ENCODE peak calls at places on chromosome 20, in five cellular contexts. A is OCI-LY7, G is heart left ventricle, L is neuronal stem cell, X is aorta. N is an unnamed sample.

GRCh38 chr20:59831024-59831900 is 102.2 kb downstream of the SYCP2 start:
- DNase-seq in G (no peak), X (no peak), L (no peak), A (no peak), N (no peak)

GRCh38 chr20:49354673-49355072 is 76.8 kb upstream of the ZNFX1 start:
- DNase-seq in L (no peak), G (no peak), A (no peak), X (no peak), N (no peak)

GRCh38 chr20:41734506-41734945 is 116.3 kb upstream of the CHD6 start:
- DNase-seq in L (peak; percentile 36), G (no peak), A (peak; percentile 51), X (no peak), N (peak; percentile 45)

GRCh38 chr20:21387528-21387927 is 9.8 kb downstream of the NKX2-4 start:
- DNase-seq in L (no peak), G (no peak), A (no peak), X (no peak), N (no peak)

GRCh38 chr20:58714340-58714922 is 21.8 kb downstream of the NPEPL1 start:
- DNase-seq in L (no peak), A (no peak), X (no peak), G (no peak), N (no peak)

GRCh38 chr20:59149678-59150504 is 13.7 kb upstream of the ZNF831 start:
- DNase-seq in L (no peak), A (peak; percentile 39), G (no peak), X (no peak), N (peak; percentile 33)

GRCh38 chr20:48921883-48922867 is 664 bp downstream of the ARFGEF2 start:
- DNase-seq in G (peak; percentile 75), A (peak; percentile 18), X (peak; percentile 68), L (no peak), N (peak; percentile 64)

GRCh38 chr20:51565741-51566140 is 23.2 kb upstream of the NFATC2 start:
- DNase-seq in X (no peak), L (no peak), G (no peak), A (no peak), N (no peak)

GRCh38 chr20:22559711-22560305 is 24.6 kb downstream of the FOXA2 start:
- DNase-seq in A (no peak), G (no peak), L (no peak), X (no peak), N (no peak)

GRCh38 chr20:49320460-49320859 is 42.6 kb upstream of the ZNFX1 start:
- DNase-seq in G (no peak), X (no peak), A (peak; percentile 9), L (no peak), N (peak; percentile 57)

GRCh38 chr20:48102821-48103635 is 317.7 kb upstream of the SULF2 start:
- DNase-seq in L (no peak), X (no peak), G (no peak), A (no peak), N (no peak)

GRCh38 chr20:53654932-53655674 is 61.5 kb upstream of the ZNF217 start:
- DNase-seq in A (peak; percentile 50), L (no peak), G (no peak), X (peak; percentile 68), N (no peak)

GRCh38 chr20:44302026-44302669 is 8.9 kb downstream of the FITM2 start:
- DNase-seq in L (no peak), A (no peak), X (no peak), G (peak; percentile 53), N (peak; percentile 80)

GRCh38 chr20:36128463-36129176 is 25.9 kb upstream of the EPB41L1 start:
- DNase-seq in X (peak; percentile 43), A (no peak), G (no peak), L (no peak), N (no peak)

GRCh38 chr20:38159539-38159938 is 5.5 kb downstream of the TGM2 start:
- DNase-seq in A (no peak), L (no peak), X (no peak), G (no peak), N (no peak)
- H3K27ac ChIP-seq in A (no peak overlapping the region), L (no peak overlapping the region), X (no peak overlapping the region), G (peak overlapping the region; percentile 91), N (no peak overlapping the region)

GRCh38 chr20:10603971-10604864 is 69.6 kb downstream of the JAG1 start:
- DNase-seq in X (peak; percentile 78), L (peak; percentile 70), A (no peak), G (peak; percentile 69), N (peak; percentile 18)
- H3K27ac ChIP-seq in X (peak overlapping the region; percentile 100), L (peak overlapping the region; percentile 52), A (no peak overlapping the region), G (peak overlapping the region; percentile 60), N (peak overlapping the region; percentile 74)

DNA sequence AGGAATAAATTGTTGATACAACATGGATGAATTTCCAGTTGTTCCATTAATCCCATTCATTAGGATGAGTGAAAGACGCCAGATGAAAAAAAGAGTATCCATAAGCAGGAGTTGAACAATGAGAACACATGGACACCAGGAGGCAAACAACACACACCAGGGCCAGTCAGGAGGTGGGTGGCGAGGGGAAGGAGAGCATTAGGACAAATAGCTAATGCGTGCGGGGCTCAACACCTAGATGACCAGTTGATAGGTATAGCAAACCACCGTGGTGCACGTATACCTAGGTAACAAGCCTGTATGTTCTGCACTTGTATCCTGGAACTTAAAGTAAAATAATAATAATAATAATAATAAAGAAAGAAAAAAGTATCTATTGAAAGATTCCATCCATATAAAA is 11.1 kb downstream of the PCED1A start:
- DNase-seq in X (no peak), G (no peak), L (no peak), A (no peak), N (no peak)
- H3K27ac ChIP-seq in X (no peak overlapping the region), G (no peak overlapping the region), L (no peak overlapping the region), A (no peak overlapping the region), N (no peak overlapping the region)

DNA sequence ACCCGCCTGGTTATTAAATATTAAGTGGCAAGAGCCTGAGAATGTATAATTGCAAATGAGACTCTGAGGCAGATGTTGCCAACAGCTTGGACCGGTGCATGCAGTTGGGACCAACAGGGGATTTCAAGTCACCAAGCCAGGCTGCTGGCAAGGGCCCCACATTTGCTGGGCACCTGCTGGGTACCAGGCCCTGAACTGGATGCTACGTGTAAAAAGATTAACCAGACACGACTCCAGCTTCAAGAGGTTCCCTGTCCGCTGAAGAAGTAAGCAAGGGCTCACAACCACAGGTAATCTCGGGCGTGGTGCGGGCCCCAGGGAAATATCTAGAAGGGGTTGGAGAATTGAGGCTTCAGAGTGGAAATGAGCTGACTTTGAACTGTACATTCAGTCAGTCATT is 13.2 kb upstream of the SIRPA start:
- DNase-seq in X (no peak), L (no peak), A (no peak), G (peak; percentile 4), N (no peak)
- H3K27ac ChIP-seq in X (no peak overlapping the region), L (no peak overlapping the region), A (no peak overlapping the region), G (no peak overlapping the region), N (no peak overlapping the region)

DNA sequence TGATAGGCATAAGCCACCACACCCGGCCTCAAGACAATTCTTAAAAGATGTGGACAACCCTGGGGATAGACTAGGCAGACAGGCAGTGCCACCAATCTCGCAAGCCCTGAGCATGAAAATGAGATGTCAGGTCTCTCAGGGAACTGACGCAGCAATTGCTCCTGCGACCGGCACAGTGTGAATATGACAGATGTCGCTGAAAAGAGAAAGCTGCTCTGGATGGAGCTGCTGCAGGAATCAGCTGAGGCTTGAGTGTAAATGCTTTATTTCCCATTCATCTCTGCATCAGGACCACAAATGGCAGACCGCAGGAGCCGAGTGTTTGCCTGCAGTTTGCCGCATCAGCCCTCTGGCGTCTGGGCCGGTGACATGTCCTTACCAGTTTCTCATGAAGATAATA is 68.4 kb downstream of the TFAP2C start:
- DNase-seq in L (no peak), X (no peak), G (no peak), A (no peak), N (no peak)
- H3K27ac ChIP-seq in L (no peak overlapping the region), X (no peak overlapping the region), G (no peak overlapping the region), A (no peak overlapping the region), N (no peak overlapping the region)

GRCh38 chr20:11247059-11247630 is 573.3 kb upstream of the JAG1 start:
- DNase-seq in G (no peak), X (no peak), A (no peak), L (no peak), N (no peak)

GRCh38 chr20:11249239-11249638 is 575.4 kb upstream of the JAG1 start:
- DNase-seq in L (no peak), G (no peak), X (no peak), A (no peak), N (no peak)

GRCh38 chr20:11248691-11249178 is 574.9 kb upstream of the JAG1 start:
- DNase-seq in X (no peak), A (no peak), L (peak; percentile 85), G (no peak), N (no peak)

GRCh38 chr20:11249683-11250082 is 575.9 kb upstream of the JAG1 start:
- DNase-seq in X (no peak), A (no peak), G (no peak), L (no peak), N (no peak)

GRCh38 chr20:11247943-11248475 is 574.2 kb upstream of the JAG1 start:
- DNase-seq in L (peak; percentile 76), G (no peak), X (no peak), A (no peak), N (no peak)
- H3K27ac ChIP-seq in L (peak overlapping the region; percentile 84), G (no peak overlapping the region), X (no peak overlapping the region), A (no peak overlapping the region), N (no peak overlapping the region)

GRCh38 chr20:34886122-34886521 is 9.7 kb downstream of the ACSS2 start:
- DNase-seq in G (no peak), X (no peak), A (no peak), L (no peak), N (no peak)

GRCh38 chr20:34881689-34882088 is 5.3 kb downstream of the ACSS2 start:
- DNase-seq in X (no peak), G (no peak), A (no peak), L (no peak), N (no peak)

GRCh38 chr20:34883809-34884208 is 7.4 kb downstream of the ACSS2 start:
- DNase-seq in L (no peak), A (no peak), G (no peak), X (no peak), N (no peak)

GRCh38 chr20:34883087-34883688 is 6.8 kb downstream of the ACSS2 start:
- DNase-seq in L (no peak), A (no peak), G (no peak), X (no peak), N (no peak)

DNA sequence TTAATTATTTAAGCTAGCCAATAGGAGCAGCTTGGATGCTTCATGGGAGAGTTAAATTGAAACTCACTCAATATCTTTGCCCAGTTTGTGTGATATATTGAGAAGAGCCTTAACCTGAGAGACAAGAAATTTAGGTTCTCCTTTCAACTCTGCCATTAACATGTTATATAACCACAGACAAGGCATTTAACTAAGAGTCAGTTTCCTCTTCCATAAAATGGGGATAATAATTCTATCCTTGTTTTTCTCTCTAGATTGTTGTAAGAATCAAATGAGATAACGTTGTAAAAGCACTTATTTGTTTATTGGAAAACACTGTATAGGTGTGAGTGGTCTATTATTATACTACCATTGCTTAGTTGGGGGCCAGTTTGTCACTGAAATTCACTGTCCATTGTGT is 7.8 kb downstream of the ACSS2 start:
- DNase-seq in A (no peak), L (no peak), G (no peak), X (no peak), N (no peak)
- H3K27ac ChIP-seq in A (no peak overlapping the region), L (no peak overlapping the region), G (no peak overlapping the region), X (no peak overlapping the region), N (no peak overlapping the region)

DNA sequence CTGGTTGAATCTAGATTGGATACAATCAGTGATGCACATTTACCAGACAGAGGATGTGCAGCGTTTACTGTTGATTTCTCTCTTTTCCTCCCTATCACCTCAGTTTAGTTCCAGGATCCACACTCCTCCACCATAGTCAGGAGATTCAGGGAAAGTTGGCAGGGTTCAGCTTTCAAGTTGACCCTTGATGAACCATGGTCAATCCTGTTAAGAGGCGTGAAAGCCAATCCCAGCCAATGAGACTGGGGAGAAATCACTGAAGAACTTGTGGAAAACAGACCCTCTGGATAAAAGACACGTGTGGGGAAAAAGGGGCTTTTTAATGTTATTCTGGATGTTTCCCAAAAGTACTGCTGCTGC is 19.2 kb upstream of the SCP2D1 start:
- DNase-seq in X (no peak), L (no peak), G (no peak), A (no peak), N (no peak)
- H3K27ac ChIP-seq in X (no peak overlapping the region), L (no peak overlapping the region), G (peak overlapping the region; percentile 90), A (no peak overlapping the region), N (no peak overlapping the region)

N was measured in thyroid gland.